ENCODE peak calls at places on chromosomes 7 and 10, in eight cellular contexts. One of them, this sample, is unnamed.

GRCh38 chr7:99623091-99623693 is 6.4 kb downstream of the ZSCAN25 start:
- DNase-seq in A549: no peak
- DNase-seq in transverse colon: no peak
- DNase-seq in IMR-90: no peak
- DNase-seq in Peyer's patch: peak; percentile 4
- DNase-seq in breast epithelium: no peak
- DNase-seq in adrenal gland: no peak
- DNase-seq in stomach: no peak
- DNase-seq in this sample: no peak

GRCh38 chr10:62938672-62939071 is 122.5 kb upstream of the EGR2 start:
- DNase-seq in breast epithelium: no peak
- DNase-seq in stomach: no peak
- DNase-seq in Peyer's patch: no peak
- DNase-seq in transverse colon: no peak
- DNase-seq in IMR-90: no peak
- DNase-seq in A549: no peak
- DNase-seq in adrenal gland: no peak
- DNase-seq in this sample: no peak

GRCh38 chr7:113404245-113404644 is 285.9 kb upstream of the SMIM30 start:
- DNase-seq in adrenal gland: no peak
- DNase-seq in stomach: no peak
- DNase-seq in breast epithelium: no peak
- DNase-seq in Peyer's patch: no peak
- DNase-seq in A549: peak; percentile 9
- DNase-seq in transverse colon: no peak
- DNase-seq in IMR-90: no peak
- DNase-seq in this sample: no peak

GRCh38 chr10:126082067-126082466 is 185.7 kb downstream of the FANK1 start:
- DNase-seq in stomach: no peak
- DNase-seq in A549: no peak
- DNase-seq in Peyer's patch: no peak
- DNase-seq in breast epithelium: no peak
- DNase-seq in transverse colon: no peak
- DNase-seq in IMR-90: no peak
- DNase-seq in adrenal gland: no peak
- DNase-seq in this sample: no peak

GRCh38 chr7:2644514-2645273 is 12.9 kb downstream of the TTYH3 start:
- DNase-seq in transverse colon: no peak
- DNase-seq in breast epithelium: no peak
- DNase-seq in stomach: peak; percentile 52
- DNase-seq in IMR-90: no peak
- DNase-seq in A549: no peak
- DNase-seq in Peyer's patch: no peak
- DNase-seq in adrenal gland: no peak
- DNase-seq in this sample: no peak

GRCh38 chr7:77428777-77429231 is 12.7 kb upstream of the GSAP start:
- DNase-seq in IMR-90: no peak
- DNase-seq in A549: no peak
- DNase-seq in adrenal gland: no peak
- DNase-seq in Peyer's patch: no peak
- DNase-seq in stomach: no peak
- DNase-seq in transverse colon: no peak
- DNase-seq in breast epithelium: no peak
- DNase-seq in this sample: no peak

GRCh38 chr7:38284553-38284952 is 11.1 kb upstream of the TARP start:
- DNase-seq in Peyer's patch: no peak
- DNase-seq in stomach: no peak
- DNase-seq in breast epithelium: no peak
- DNase-seq in transverse colon: no peak
- DNase-seq in A549: no peak
- DNase-seq in adrenal gland: no peak
- DNase-seq in IMR-90: no peak
- DNase-seq in this sample: no peak

GRCh38 chr7:5693529-5693928 is 87.9 kb downstream of the RNF216 start:
- DNase-seq in transverse colon: no peak
- DNase-seq in adrenal gland: no peak
- DNase-seq in breast epithelium: no peak
- DNase-seq in stomach: no peak
- DNase-seq in IMR-90: peak; percentile 76
- DNase-seq in A549: peak; percentile 67
- DNase-seq in Peyer's patch: peak; percentile 63
- DNase-seq in this sample: no peak

GRCh38 chr7:141001561-141001960 is 13.2 kb downstream of the MRPS33 start:
- DNase-seq in adrenal gland: no peak
- DNase-seq in IMR-90: no peak
- DNase-seq in transverse colon: no peak
- DNase-seq in Peyer's patch: no peak
- DNase-seq in breast epithelium: no peak
- DNase-seq in stomach: no peak
- DNase-seq in A549: no peak
- DNase-seq in this sample: no peak

GRCh38 chr10:112794201-112794600 is 155.8 kb upstream of the TCF7L2 start:
- DNase-seq in Peyer's patch: no peak
- DNase-seq in IMR-90: no peak
- DNase-seq in A549: no peak
- DNase-seq in stomach: no peak
- DNase-seq in adrenal gland: no peak
- DNase-seq in transverse colon: no peak
- DNase-seq in breast epithelium: no peak
- DNase-seq in this sample: no peak

GRCh38 chr7:158976849-158977593 is 120.7 kb downstream of the DYNC2I1 start:
- DNase-seq in A549: peak; percentile 67
- DNase-seq in adrenal gland: peak; percentile 78
- DNase-seq in transverse colon: peak; percentile 90
- DNase-seq in IMR-90: peak; percentile 51
- DNase-seq in stomach: peak; percentile 92
- DNase-seq in Peyer's patch: peak; percentile 96
- DNase-seq in breast epithelium: peak; percentile 87
- DNase-seq in this sample: peak; percentile 82

GRCh38 chr10:14184841-14185500 is 145.8 kb downstream of the FRMD4A start:
- DNase-seq in Peyer's patch: peak; percentile 70
- DNase-seq in breast epithelium: no peak
- DNase-seq in IMR-90: peak; percentile 32
- DNase-seq in adrenal gland: no peak
- DNase-seq in stomach: no peak
- DNase-seq in A549: no peak
- DNase-seq in transverse colon: peak; percentile 31
- DNase-seq in this sample: no peak

GRCh38 chr7:151876112-151876898 is 610 bp downstream of the PRKAG2 start:
- DNase-seq in breast epithelium: peak; percentile 82
- DNase-seq in stomach: peak; percentile 80
- DNase-seq in transverse colon: peak; percentile 86
- DNase-seq in Peyer's patch: peak; percentile 91
- DNase-seq in A549: peak; percentile 38
- DNase-seq in IMR-90: no peak
- DNase-seq in adrenal gland: peak; percentile 77
- DNase-seq in this sample: peak; percentile 95

GRCh38 chr10:113326160-113327111 is 226.4 kb upstream of the HABP2 start:
- DNase-seq in transverse colon: peak; percentile 11
- DNase-seq in breast epithelium: no peak
- DNase-seq in IMR-90: peak; percentile 81
- DNase-seq in stomach: no peak
- DNase-seq in Peyer's patch: no peak
- DNase-seq in adrenal gland: peak; percentile 79
- DNase-seq in A549: peak; percentile 86
- DNase-seq in this sample: no peak

GRCh38 chr10:12723240-12723639 is 278.3 kb downstream of the CCDC3 start:
- DNase-seq in transverse colon: no peak
- DNase-seq in stomach: no peak
- DNase-seq in IMR-90: no peak
- DNase-seq in adrenal gland: no peak
- DNase-seq in Peyer's patch: no peak
- DNase-seq in A549: no peak
- DNase-seq in breast epithelium: no peak
- DNase-seq in this sample: no peak

DNA sequence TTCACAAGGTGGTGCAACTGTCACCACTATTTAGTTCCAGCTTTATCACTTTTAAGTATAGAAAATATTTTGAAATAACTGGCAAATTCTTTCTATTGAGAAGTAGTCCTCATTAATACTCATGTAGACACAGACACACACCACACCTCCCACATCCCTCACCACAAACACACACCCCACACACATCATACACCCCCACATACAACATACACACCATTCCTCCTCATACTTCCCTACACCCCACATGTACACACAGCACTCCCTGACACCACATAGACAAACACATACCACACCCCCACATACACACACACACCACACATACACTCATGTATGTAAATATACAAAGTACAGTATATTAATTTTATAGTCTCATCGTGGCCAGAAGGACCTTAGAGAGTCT is 178.8 kb downstream of the LRMDA start:
- DNase-seq in A549: no peak
- DNase-seq in stomach: no peak
- DNase-seq in adrenal gland: no peak
- DNase-seq in breast epithelium: no peak
- DNase-seq in IMR-90: no peak
- DNase-seq in Peyer's patch: no peak
- DNase-seq in transverse colon: no peak
- DNase-seq in this sample: no peak
- H3K4me1 ChIP-seq in A549: peaks cover 14% of the 10 kb centered on the region
- H3K4me1 ChIP-seq in stomach: peaks cover 52% of the 10 kb centered on the region
- H3K4me1 ChIP-seq in adrenal gland: peaks cover 10% of the 10 kb centered on the region
- H3K4me1 ChIP-seq in breast epithelium: no peaks in the 10 kb centered on the region
- H3K4me1 ChIP-seq in IMR-90: no peaks in the 10 kb centered on the region
- H3K4me1 ChIP-seq in Peyer's patch: peaks cover 29% of the 10 kb centered on the region
- H3K4me1 ChIP-seq in transverse colon: peaks cover 45% of the 10 kb centered on the region
- H3K4me1 ChIP-seq in this sample: no peaks in the 10 kb centered on the region

GRCh38 chr10:79445708-79446450 is 455 bp upstream of the ZCCHC24 start:
- DNase-seq in transverse colon: peak; percentile 96
- DNase-seq in IMR-90: peak; percentile 99
- DNase-seq in breast epithelium: peak; percentile 93
- DNase-seq in A549: peak; percentile 95
- DNase-seq in adrenal gland: peak; percentile 98
- DNase-seq in stomach: peak; percentile 98
- DNase-seq in Peyer's patch: peak; percentile 98
- DNase-seq in this sample: peak; percentile 99
- TF ChIP-seq POLR2A in transverse colon: peak; percentile 50
- TF ChIP-seq POLR2A in IMR-90: peak; percentile 62
- TF ChIP-seq POLR2A in breast epithelium: peak; percentile 39
- TF ChIP-seq POLR2A in A549: no peak
- TF ChIP-seq POLR2A in adrenal gland: peak; percentile 23
- TF ChIP-seq POLR2A in stomach: peak; percentile 12
- TF ChIP-seq POLR2A in Peyer's patch: no peak
- TF ChIP-seq POLR2A in this sample: no peak

GRCh38 chr7:98242342-98242741 is 9.7 kb downstream of the TECPR1 start:
- DNase-seq in breast epithelium: no peak
- DNase-seq in adrenal gland: no peak
- DNase-seq in IMR-90: no peak
- DNase-seq in transverse colon: no peak
- DNase-seq in A549: no peak
- DNase-seq in Peyer's patch: no peak
- DNase-seq in stomach: no peak
- DNase-seq in this sample: no peak

GRCh38 chr7:98240961-98241673 is 10.9 kb downstream of the TECPR1 start:
- DNase-seq in transverse colon: peak; percentile 41
- DNase-seq in IMR-90: peak; percentile 28
- DNase-seq in breast epithelium: no peak
- DNase-seq in A549: peak; percentile 51
- DNase-seq in stomach: peak; percentile 72
- DNase-seq in Peyer's patch: peak; percentile 63
- DNase-seq in adrenal gland: peak; percentile 29
- DNase-seq in this sample: no peak

GRCh38 chr7:98238976-98239375 is 13.1 kb downstream of the TECPR1 start:
- DNase-seq in Peyer's patch: no peak
- DNase-seq in breast epithelium: no peak
- DNase-seq in transverse colon: no peak
- DNase-seq in IMR-90: peak; percentile 33
- DNase-seq in adrenal gland: no peak
- DNase-seq in stomach: no peak
- DNase-seq in A549: no peak
- DNase-seq in this sample: no peak

GRCh38 chr7:98242934-98243333 is 9.1 kb downstream of the TECPR1 start:
- DNase-seq in A549: no peak
- DNase-seq in stomach: no peak
- DNase-seq in IMR-90: no peak
- DNase-seq in Peyer's patch: no peak
- DNase-seq in breast epithelium: no peak
- DNase-seq in transverse colon: no peak
- DNase-seq in adrenal gland: no peak
- DNase-seq in this sample: no peak

DNA sequence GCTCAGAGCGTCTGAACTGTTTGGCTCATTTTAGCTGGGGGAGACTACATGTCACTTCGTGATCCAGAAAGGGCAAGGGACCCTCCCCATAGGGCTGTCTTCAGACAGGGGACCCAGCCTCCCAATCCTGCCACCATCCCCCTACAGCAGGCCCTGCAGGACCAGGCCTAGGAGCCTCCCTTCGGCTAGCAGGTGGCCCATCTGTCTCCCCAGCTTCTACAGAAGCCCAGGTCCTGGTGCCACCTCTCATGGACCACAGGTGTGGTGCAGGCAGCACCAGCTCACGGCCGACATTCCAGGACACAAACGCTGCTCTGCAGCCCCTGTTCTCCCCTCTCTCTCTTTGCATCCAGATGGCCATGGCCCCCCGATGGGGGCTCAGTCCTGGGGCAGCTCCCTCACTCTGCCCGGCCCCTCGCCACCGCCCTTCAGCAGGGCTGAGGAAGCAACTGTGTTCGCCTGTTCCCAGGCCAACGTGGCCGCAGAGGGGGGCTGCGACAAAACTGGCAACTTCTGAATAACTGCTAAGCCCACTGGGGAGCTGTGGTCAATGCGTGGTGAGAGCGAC is 10.3 kb downstream of the TECPR1 start:
- DNase-seq in IMR-90: no peak
- DNase-seq in breast epithelium: no peak
- DNase-seq in Peyer's patch: no peak
- DNase-seq in adrenal gland: no peak
- DNase-seq in stomach: no peak
- DNase-seq in transverse colon: no peak
- DNase-seq in A549: no peak
- DNase-seq in this sample: no peak
- TF ChIP-seq CTCF in IMR-90: no peak
- TF ChIP-seq CTCF in breast epithelium: no peak
- TF ChIP-seq CTCF in Peyer's patch: no peak
- TF ChIP-seq CTCF in adrenal gland: no peak
- TF ChIP-seq CTCF in stomach: no peak
- TF ChIP-seq CTCF in transverse colon: no peak
- TF ChIP-seq CTCF in A549: no peak
- TF ChIP-seq CTCF in this sample: no peak

DNA sequence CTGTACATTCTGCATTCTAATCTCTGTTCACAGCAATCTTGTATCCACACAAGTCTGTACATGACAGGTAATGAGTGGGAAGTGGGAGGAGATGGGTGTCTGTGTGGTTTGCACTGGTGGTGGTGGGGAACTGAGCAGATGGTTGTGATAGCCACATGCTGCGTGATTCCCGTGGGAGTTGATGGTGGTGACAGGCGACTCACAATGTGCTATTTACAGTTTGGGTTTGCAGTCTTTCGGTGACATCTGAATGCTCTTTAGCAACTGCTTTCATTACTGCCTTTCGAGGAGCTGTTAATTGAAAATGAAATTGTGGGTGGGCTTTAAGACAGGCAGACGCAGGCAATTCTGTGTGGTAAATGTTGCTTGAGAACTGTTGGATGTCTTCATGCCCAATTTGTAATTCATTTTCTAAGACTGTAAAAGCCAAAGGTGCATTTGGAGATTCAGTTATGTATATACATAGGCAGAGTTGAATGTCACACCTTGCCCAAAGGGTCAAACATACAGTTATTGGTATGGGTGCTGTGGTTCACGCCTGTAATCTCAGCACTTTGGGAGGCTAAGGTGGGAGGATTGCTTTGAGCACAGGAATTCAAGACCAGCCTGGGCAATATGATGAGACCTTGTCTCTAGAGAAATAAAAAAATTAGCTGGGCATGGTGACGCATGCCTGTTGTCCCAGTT is 308.2 kb downstream of the AUTS2 start:
- DNase-seq in breast epithelium: no peak
- DNase-seq in IMR-90: no peak
- DNase-seq in stomach: no peak
- DNase-seq in adrenal gland: no peak
- DNase-seq in transverse colon: no peak
- DNase-seq in Peyer's patch: no peak
- DNase-seq in A549: no peak
- DNase-seq in this sample: no peak
- H3K4me1 ChIP-seq in breast epithelium: no peaks in the 10 kb centered on the region
- H3K4me1 ChIP-seq in IMR-90: no peaks in the 10 kb centered on the region
- H3K4me1 ChIP-seq in stomach: peaks cover 5% of the 10 kb centered on the region
- H3K4me1 ChIP-seq in adrenal gland: no peaks in the 10 kb centered on the region
- H3K4me1 ChIP-seq in transverse colon: peaks cover 9% of the 10 kb centered on the region
- H3K4me1 ChIP-seq in Peyer's patch: no peaks in the 10 kb centered on the region
- H3K4me1 ChIP-seq in A549: no peaks in the 10 kb centered on the region
- H3K4me1 ChIP-seq in this sample: no peaks in the 10 kb centered on the region